ENCODE peak calls at places on chromosomes 6 and 20, in five cellular contexts. I, L, W, A and J are unnamed samples.

GRCh38 chr20:2874456-2874855 is 1.2 kb downstream of the PTPRA start:
- DNase-seq in W (peak), L (no peak), A (no peak), I (peak), J (no peak)

GRCh38 chr20:48621256-48622078 is 206.3 kb downstream of the PREX1 start:
- DNase-seq in A (no peak), W (peak), L (no peak), I (peak), J (no peak)

GRCh38 chr20:21615617-21616080 is 89.8 kb upstream of the PAX1 start:
- DNase-seq in L (peak), I (peak), W (no peak), A (peak), J (peak)

GRCh38 chr20:1509237-1509636 is 18.0 kb upstream of the SIRPB2 start:
- DNase-seq in W (no peak), L (no peak), A (no peak), I (peak), J (no peak)

GRCh38 chr6:136288566-136289326 is 900 bp downstream of the BCLAF1 start:
- DNase-seq in W (peak), I (peak), A (peak), L (peak), J (peak)

GRCh38 chr6:3347237-3347636 is 88.5 kb downstream of the PSMG4 start:
- DNase-seq in W (no peak), A (no peak), I (no peak), L (no peak), J (no peak)

GRCh38 chr6:2412731-2413130 is 167.3 kb upstream of the GMDS start:
- DNase-seq in A (no peak), I (peak), W (no peak), L (no peak), J (no peak)

GRCh38 chr20:56575961-56576360 is 42.9 kb downstream of the FAM209B start:
- DNase-seq in L (no peak), A (no peak), W (no peak), I (no peak), J (no peak)

GRCh38 chr6:126055449-126055848 is 69.1 kb downstream of the TRMT11 start:
- DNase-seq in I (no peak), W (no peak), A (no peak), L (no peak), J (no peak)

GRCh38 chr6:87118054-87118453 is 23.1 kb upstream of the CGA start:
- DNase-seq in I (peak), L (no peak), A (no peak), W (no peak), J (no peak)

GRCh38 chr6:139608872-139609271 is 234.4 kb upstream of the CITED2 start:
- DNase-seq in L (no peak), W (peak), I (peak), A (no peak), J (no peak)

GRCh38 chr6:170438402-170438753 is 114.7 kb downstream of the PSMB1 start:
- DNase-seq in A (peak), W (peak), I (peak), L (peak), J (peak)

GRCh38 chr6:28351493-28351925 is 1.8 kb downstream of the ZKSCAN3 start:
- DNase-seq in L (no peak), A (no peak), I (no peak), W (no peak), J (no peak)

GRCh38 chr20:3282271-3283221 is 43.6 kb upstream of the SLC4A11 start:
- DNase-seq in W (no peak), I (no peak), A (no peak), L (no peak), J (peak)

GRCh38 chr20:59992531-59992930 is 34.3 kb downstream of the CDH26 start:
- DNase-seq in L (no peak), A (no peak), W (no peak), I (peak), J (no peak)

GRCh38 chr20:39829255-39829654 is 859.8 kb downstream of the MAFB start:
- DNase-seq in W (no peak), L (peak), I (peak), A (peak), J (peak)

GRCh38 chr6:121932071-121933009 is 467.1 kb upstream of the HSF2 start:
- DNase-seq in L (peak), W (peak), I (peak), A (peak), J (peak)

GRCh38 chr6:89122625-89123024 is 4.8 kb upstream of the SRSF12 start:
- DNase-seq in A (no peak), W (peak), L (no peak), I (peak), J (no peak)

GRCh38 chr6:6521961-6522360 is 66.6 kb upstream of the LY86 start:
- DNase-seq in A (no peak), L (no peak), I (no peak), W (no peak), J (no peak)

GRCh38 chr6:116111552-116112528 is 11.2 kb downstream of the NT5DC1 start:
- DNase-seq in I (peak), A (peak), L (no peak), W (peak), J (peak)

GRCh38 chr6:121523628-121524027 is 88.2 kb downstream of the GJA1 start:
- DNase-seq in L (no peak), W (peak), A (no peak), I (peak), J (no peak)

GRCh38 chr6:327538-328183 is 35.4 kb downstream of the DUSP22 start:
- DNase-seq in I (peak), A (no peak), L (no peak), W (no peak), J (no peak)

GRCh38 chr20:5842465-5842864 is 92.3 kb downstream of the SHLD1 start:
- DNase-seq in A (no peak), I (no peak), W (no peak), L (no peak), J (no peak)

GRCh38 chr6:75759207-75759606 is 10.2 kb downstream of the MYO6 start:
- DNase-seq in W (no peak), A (no peak), L (no peak), I (no peak), J (no peak)

GRCh38 chr6:69072796-69073195 is 437.7 kb downstream of the ADGRB3 start:
- DNase-seq in A (no peak), L (no peak), W (no peak), I (no peak), J (no peak)

GRCh38 chr6:56268266-56268665 is 20.9 kb upstream of the COL21A1 start:
- DNase-seq in I (no peak), A (no peak), L (no peak), W (no peak), J (no peak)

GRCh38 chr6:28001751-28002150 is 44.7 kb downstream of the OR2B6 start:
- DNase-seq in W (no peak), L (no peak), I (no peak), A (no peak), J (no peak)

GRCh38 chr20:21048841-21049273 is 57.3 kb downstream of the LINC00237 start:
- DNase-seq in L (peak), I (no peak), W (no peak), A (peak), J (peak)

GRCh38 chr6:38524436-38525145 is 115.1 kb downstream of the BTBD9 start:
- DNase-seq in A (no peak), I (peak), W (no peak), L (no peak), J (no peak)

GRCh38 chr6:105485456-105485855 is 82.6 kb upstream of the PREP start:
- DNase-seq in W (no peak), L (no peak), A (no peak), I (no peak), J (no peak)

GRCh38 chr6:160374836-160375560 is 26.8 kb downstream of the SLC22A3 start:
- DNase-seq in W (no peak), A (no peak), I (no peak), L (no peak), J (no peak)

GRCh38 chr20:58053391-58054055 is 174.9 kb downstream of the ANKRD60 start:
- DNase-seq in W (no peak), L (no peak), I (no peak), A (peak), J (no peak)

GRCh38 chr6:1787109-1787466 is 177.4 kb downstream of the FOXC1 start:
- DNase-seq in W (no peak), A (no peak), I (no peak), L (no peak), J (no peak)

DNA sequence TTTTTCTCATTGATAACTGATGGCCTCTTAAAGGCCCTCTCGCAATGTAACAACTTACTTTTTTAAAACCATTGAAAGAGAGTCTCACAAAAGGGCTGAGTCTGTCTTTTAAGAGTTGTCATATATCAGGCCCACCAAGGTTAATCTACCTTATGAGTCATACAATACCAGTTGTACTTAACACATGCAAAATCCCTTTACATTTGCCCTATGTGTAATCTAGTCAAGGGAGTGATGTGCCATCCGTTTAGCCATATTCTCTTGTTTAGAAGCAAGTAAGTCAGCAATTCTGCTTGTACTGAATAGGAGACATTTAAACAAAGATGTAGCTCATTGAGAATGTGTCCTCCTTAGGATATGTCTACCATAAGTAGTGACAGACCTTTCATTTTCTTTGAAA is 143.7 kb downstream of the TENT5A start:
- DNase-seq in A (no peak), W (no peak), L (no peak), I (peak), J (no peak)
- H2BK15ac ChIP-seq in A (no peak), W (no peak), L (no peak), I (peak), J (no peak)

GRCh38 chr20:44181611-44182010 is 5.4 kb downstream of the JPH2 start:
- DNase-seq in L (no peak), A (no peak), W (no peak), I (no peak), J (no peak)

GRCh38 chr20:44183282-44183681 is 3.7 kb downstream of the JPH2 start:
- DNase-seq in I (no peak), W (no peak), L (no peak), A (no peak), J (no peak)

GRCh38 chr20:44182863-44183262 is 4.1 kb downstream of the JPH2 start:
- DNase-seq in L (no peak), A (no peak), W (no peak), I (no peak), J (no peak)

GRCh38 chr20:44182135-44182765 is 4.7 kb downstream of the JPH2 start:
- DNase-seq in A (no peak), L (no peak), I (no peak), W (no peak), J (no peak)

GRCh38 chr20:44180814-44181213 is 6.2 kb downstream of the JPH2 start:
- DNase-seq in L (peak), A (no peak), W (peak), I (peak), J (no peak)
- H3K9ac ChIP-seq in L (no peak), A (no peak), W (no peak), I (peak), J (no peak)

DNA sequence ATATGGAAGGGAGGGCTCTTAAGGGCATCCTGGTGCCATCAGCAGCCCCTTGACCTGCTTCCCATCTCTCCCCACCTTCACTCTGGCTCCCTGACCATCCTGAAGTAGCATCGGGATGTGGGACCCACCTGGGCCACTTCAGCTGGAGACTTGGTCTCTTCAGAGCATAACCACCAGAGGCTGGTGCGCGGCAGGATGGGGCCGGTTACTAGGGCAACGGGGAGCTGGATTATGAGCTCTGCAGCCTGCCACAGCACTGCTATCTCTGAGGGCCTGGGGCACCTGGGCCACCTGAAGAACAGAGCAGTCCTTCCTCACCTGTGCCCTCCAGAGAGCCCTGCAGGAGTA is 79.7 kb downstream of the SYNJ2 start:
- DNase-seq in I (no peak), L (no peak), A (no peak), W (no peak), J (no peak)
- H4K91ac ChIP-seq in I (peak), L (no peak), A (no peak), W (no peak), J (no peak)

DNA sequence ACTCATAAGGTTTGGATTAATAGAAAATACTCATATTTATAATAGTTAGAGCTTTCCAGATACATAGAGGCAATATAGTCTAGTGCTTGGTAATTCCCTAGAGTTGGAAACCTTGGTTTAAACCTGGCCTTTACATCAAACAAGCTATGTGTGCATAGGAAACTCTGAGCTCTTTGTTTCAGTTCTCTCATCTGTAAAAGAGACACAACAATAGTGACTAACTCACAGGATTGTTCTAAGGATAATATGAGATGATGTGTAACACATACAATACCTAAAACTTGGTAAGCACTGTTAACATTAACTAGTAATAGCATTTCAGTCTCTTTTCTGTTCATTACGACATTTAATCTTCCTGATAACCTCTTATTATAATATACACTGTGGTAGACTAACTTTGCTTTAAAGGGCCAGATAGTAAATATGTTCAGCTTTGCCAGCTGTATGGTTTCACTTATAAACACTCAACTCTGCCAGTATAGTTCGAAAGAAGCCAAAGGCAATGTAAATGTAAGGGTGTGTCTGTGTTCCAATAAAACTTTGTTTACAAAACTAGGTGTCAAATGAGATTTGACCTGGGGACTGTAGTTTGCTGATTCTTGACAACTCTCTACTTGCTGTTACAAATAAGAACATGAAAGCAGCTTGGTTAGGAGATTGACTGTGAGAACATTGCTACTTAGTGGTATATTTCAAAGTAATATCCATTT is 370.6 kb upstream of the FLRT3 start:
- DNase-seq in I (no peak), A (no peak), L (no peak), W (no peak), J (no peak)
- H2BK15ac ChIP-seq in I (no peak), A (no peak), L (no peak), W (no peak), J (no peak)

DNA sequence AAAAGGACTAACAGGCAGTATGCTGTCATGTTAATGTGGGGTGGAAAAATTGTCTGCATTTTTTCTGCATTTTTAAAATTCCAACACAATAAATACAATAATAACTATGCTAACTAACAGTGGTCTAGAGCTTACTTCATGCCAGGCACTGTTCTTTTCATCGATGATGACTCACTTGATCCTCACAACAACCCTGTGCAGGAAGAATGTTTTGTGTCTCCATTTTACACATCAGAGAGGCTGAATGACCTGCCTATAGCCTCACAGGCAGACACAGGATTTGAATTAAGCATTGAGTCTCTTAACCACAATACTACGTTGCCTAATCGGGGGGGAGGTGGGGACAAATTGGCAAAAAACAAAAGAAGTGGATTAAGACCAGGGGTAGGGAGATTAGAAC is 26.9 kb upstream of the FANCE start:
- DNase-seq in W (peak), L (no peak), I (peak), A (no peak), J (no peak)
- H3K9ac ChIP-seq in W (no peak), L (no peak), I (peak), A (no peak), J (no peak)

DNA sequence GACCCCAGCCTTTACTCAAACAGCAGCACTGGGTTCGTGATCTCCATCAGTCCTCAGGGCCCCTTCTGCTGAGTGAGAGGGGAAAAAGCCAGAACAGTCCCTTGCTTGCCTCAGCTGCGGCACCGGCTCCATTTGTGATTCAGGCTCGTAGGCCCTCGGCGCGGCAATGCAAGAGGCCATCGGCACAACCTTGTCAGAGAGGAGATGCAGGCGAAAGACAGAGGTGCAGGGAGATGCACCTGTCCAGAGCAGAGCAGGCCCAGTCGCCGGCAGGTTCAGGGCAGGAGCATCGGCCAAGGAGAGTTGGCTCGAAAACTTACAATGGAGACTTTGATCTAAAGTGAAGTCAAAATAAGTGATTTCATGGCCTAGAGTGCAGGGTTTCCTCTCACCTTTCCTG is 171.6 kb downstream of the SMOC2 start:
- DNase-seq in W (no peak), L (no peak), A (no peak), I (no peak), J (no peak)
- H4K91ac ChIP-seq in W (no peak), L (no peak), A (no peak), I (no peak), J (no peak)